ENCODE peak calls at places on chromosome 12, in six cellular contexts. One of them, this sample, is unnamed.

GRCh38 chr12:56785874-56786273 is 22.8 kb downstream of the HSD17B6 start:
- DNase-seq in left ventricle myocardium superior: no peak
- DNase-seq in tibial artery: no peak
- DNase-seq in dermis blood vessel endothelial cell: no peak
- DNase-seq in heart right ventricle: no peak
- DNase-seq in mesothelial cell of epicardium: no peak
- DNase-seq in this sample: no peak

GRCh38 chr12:99983721-99984258 is 946 bp downstream of the ANKS1B start:
- DNase-seq in tibial artery: no peak
- DNase-seq in heart right ventricle: no peak
- DNase-seq in dermis blood vessel endothelial cell: no peak
- DNase-seq in left ventricle myocardium superior: no peak
- DNase-seq in mesothelial cell of epicardium: no peak
- DNase-seq in this sample: no peak

GRCh38 chr12:42611571-42612257 is 22.2 kb upstream of the PRICKLE1 start:
- DNase-seq in heart right ventricle: no peak
- DNase-seq in left ventricle myocardium superior: no peak
- DNase-seq in dermis blood vessel endothelial cell: no peak
- DNase-seq in tibial artery: no peak
- DNase-seq in mesothelial cell of epicardium: no peak
- DNase-seq in this sample: no peak

GRCh38 chr12:132230381-132230780 is 86.1 kb downstream of the NOC4L start:
- DNase-seq in tibial artery: no peak
- DNase-seq in left ventricle myocardium superior: no peak
- DNase-seq in mesothelial cell of epicardium: no peak
- DNase-seq in dermis blood vessel endothelial cell: no peak
- DNase-seq in heart right ventricle: no peak
- DNase-seq in this sample: no peak

GRCh38 chr12:4278582-4278939 is 5.0 kb downstream of the CCND2 start:
- DNase-seq in left ventricle myocardium superior: peak; percentile 81
- DNase-seq in heart right ventricle: peak; percentile 66
- DNase-seq in dermis blood vessel endothelial cell: no peak
- DNase-seq in tibial artery: peak; percentile 77
- DNase-seq in mesothelial cell of epicardium: no peak
- DNase-seq in this sample: peak; percentile 89

GRCh38 chr12:52799498-52800211 is 3.7 kb upstream of the KRT3 start:
- DNase-seq in heart right ventricle: no peak
- DNase-seq in dermis blood vessel endothelial cell: no peak
- DNase-seq in tibial artery: no peak
- DNase-seq in mesothelial cell of epicardium: no peak
- DNase-seq in left ventricle myocardium superior: no peak
- DNase-seq in this sample: no peak

GRCh38 chr12:57838594-57839302 is 7.8 kb downstream of the CTDSP2 start:
- DNase-seq in mesothelial cell of epicardium: no peak
- DNase-seq in tibial artery: no peak
- DNase-seq in left ventricle myocardium superior: no peak
- DNase-seq in heart right ventricle: no peak
- DNase-seq in dermis blood vessel endothelial cell: peak; percentile 89
- DNase-seq in this sample: no peak

GRCh38 chr12:58504539-58504938 is 415.8 kb downstream of the LRIG3 start:
- DNase-seq in heart right ventricle: no peak
- DNase-seq in left ventricle myocardium superior: no peak
- DNase-seq in tibial artery: no peak
- DNase-seq in dermis blood vessel endothelial cell: no peak
- DNase-seq in mesothelial cell of epicardium: no peak
- DNase-seq in this sample: no peak

GRCh38 chr12:132162508-132163031 is 18.3 kb downstream of the NOC4L start:
- DNase-seq in mesothelial cell of epicardium: peak; percentile 9
- DNase-seq in dermis blood vessel endothelial cell: peak; percentile 45
- DNase-seq in left ventricle myocardium superior: peak; percentile 44
- DNase-seq in tibial artery: peak; percentile 35
- DNase-seq in heart right ventricle: peak; percentile 12
- DNase-seq in this sample: peak; percentile 60

GRCh38 chr12:64610660-64611429 is 550 bp downstream of the RASSF3 start:
- DNase-seq in left ventricle myocardium superior: peak; percentile 83
- DNase-seq in tibial artery: peak; percentile 47
- DNase-seq in heart right ventricle: peak; percentile 79
- DNase-seq in mesothelial cell of epicardium: peak; percentile 30
- DNase-seq in dermis blood vessel endothelial cell: peak; percentile 71
- DNase-seq in this sample: peak; percentile 72

GRCh38 chr12:25829192-25829591 is 129.3 kb upstream of the RASSF8 start:
- DNase-seq in heart right ventricle: no peak
- DNase-seq in mesothelial cell of epicardium: no peak
- DNase-seq in dermis blood vessel endothelial cell: peak; percentile 96
- DNase-seq in tibial artery: peak; percentile 46
- DNase-seq in left ventricle myocardium superior: no peak
- DNase-seq in this sample: no peak

GRCh38 chr12:63845726-63846125 is 1.2 kb downstream of the SRGAP1 start:
- DNase-seq in left ventricle myocardium superior: no peak
- DNase-seq in dermis blood vessel endothelial cell: peak; percentile 49
- DNase-seq in heart right ventricle: no peak
- DNase-seq in mesothelial cell of epicardium: no peak
- DNase-seq in tibial artery: no peak
- DNase-seq in this sample: no peak

This sample was measured in left lung.